ENCODE peak calls at places on chromosomes 1 and 21, in five cellular contexts. Q is PC-3, X is uterus, W is PC-9, K is neural progenitor cell. F is an unnamed sample.

GRCh38 chr21:36193200-36193599 is 36.6 kb downstream of the DOP1B start:
- DNase-seq in Q (peak; percentile 87), X (no peak), W (peak; percentile 59), K (no peak), F (no peak)

GRCh38 chr1:167594827-167595226 is 35.2 kb upstream of the RCSD1 start:
- DNase-seq in Q (no peak), X (no peak), W (no peak), K (no peak), F (no peak)

GRCh38 chr1:64392109-64392508 is 77.8 kb upstream of the CACHD1 start:
- DNase-seq in Q (no peak), X (no peak), W (no peak), K (peak; percentile 81), F (no peak)

GRCh38 chr1:58885998-58886397 is 102.2 kb upstream of the JUN start:
- DNase-seq in Q (no peak), X (no peak), W (no peak), K (no peak), F (no peak)

GRCh38 chr1:150065184-150065871 is 2.2 kb upstream of the VPS45 start:
- DNase-seq in Q (peak; percentile 52), X (no peak), W (no peak), K (no peak), F (no peak)

GRCh38 chr1:106957795-106958194 is 98.7 kb upstream of the PRMT6 start:
- DNase-seq in Q (peak; percentile 24), X (no peak), W (no peak), K (no peak), F (no peak)

GRCh38 chr1:30758785-30759380 is 1.3 kb upstream of the LAPTM5 start:
- DNase-seq in Q (peak; percentile 11), X (no peak), W (no peak), K (no peak), F (no peak)

GRCh38 chr1:67314696-67315095 is 7.0 kb downstream of the IL12RB2 start:
- DNase-seq in Q (peak; percentile 53), X (no peak), W (no peak), K (no peak), F (no peak)

GRCh38 chr21:28768753-28769152 is 223.9 kb downstream of the LTN1 start:
- DNase-seq in Q (no peak), X (no peak), W (no peak), K (no peak), F (no peak)

GRCh38 chr21:46172863-46173528 is 11.3 kb downstream of the SPATC1L start:
- DNase-seq in Q (no peak), X (peak; percentile 7), W (no peak), K (no peak), F (peak; percentile 58)

GRCh38 chr1:60133848-60134247 is 60.3 kb upstream of the C1orf87 start:
- DNase-seq in Q (no peak), X (no peak), W (no peak), K (no peak), F (no peak)

GRCh38 chr1:241990040-241990439 is 8.9 kb downstream of the MAP1LC3C start:
- DNase-seq in Q (peak; percentile 97), X (peak; percentile 79), W (peak; percentile 89), K (no peak), F (peak; percentile 81)

GRCh38 chr1:167720965-167721616 is 691 bp upstream of the MPZL1 start:
- DNase-seq in Q (peak; percentile 68), X (no peak), W (peak; percentile 34), K (peak; percentile 35), F (no peak)

GRCh38 chr21:36047139-36047538 is 13.2 kb downstream of the SETD4 start:
- DNase-seq in Q (no peak), X (no peak), W (no peak), K (no peak), F (no peak)

DNA sequence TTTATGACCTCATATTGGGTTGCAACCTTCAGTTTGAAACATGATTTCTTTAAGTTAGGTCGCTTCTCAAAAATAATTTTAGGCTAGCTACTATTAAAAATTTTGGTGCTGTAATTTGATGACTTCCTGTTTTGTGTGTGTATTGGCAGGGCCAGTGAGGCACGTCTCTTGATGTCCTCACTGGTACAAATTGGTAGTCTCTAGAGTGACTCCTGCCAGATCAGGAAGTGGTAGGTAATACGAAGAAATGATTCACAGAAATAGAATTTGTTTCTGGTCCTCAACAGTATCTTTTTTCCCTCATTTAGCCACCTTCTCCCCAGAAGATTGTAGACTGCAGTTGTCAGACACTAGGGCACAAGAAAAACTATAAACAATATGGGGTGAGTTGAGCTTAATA is 120.9 kb upstream of the KIAA1614 start:
- DNase-seq in Q (peak; percentile 67), X (no peak), W (no peak), K (no peak), F (no peak)
- H3K27ac ChIP-seq in Q (peak overlapping the region; percentile 16), X (no peak overlapping the region), W (no peak overlapping the region), K (no peak overlapping the region), F (no peak overlapping the region)

GRCh38 chr1:85060038-85060437 is 11.7 kb upstream of the MCOLN3 start:
- DNase-seq in Q (no peak), X (no peak), W (no peak), K (no peak), F (no peak)

GRCh38 chr1:85065550-85065949 is 17.2 kb upstream of the MCOLN3 start:
- DNase-seq in Q (no peak), X (no peak), W (no peak), K (no peak), F (no peak)

GRCh38 chr1:85059563-85059962 is 11.3 kb upstream of the MCOLN3 start:
- DNase-seq in Q (no peak), X (no peak), W (no peak), K (no peak), F (no peak)

GRCh38 chr1:85061711-85062424 is 13.6 kb upstream of the MCOLN3 start:
- DNase-seq in Q (peak; percentile 93), X (peak; percentile 96), W (peak; percentile 88), K (peak; percentile 97), F (peak; percentile 79)

GRCh38 chr1:85062425-85063026 is 14.2 kb upstream of the MCOLN3 start:
- DNase-seq in Q (no peak), X (no peak), W (no peak), K (no peak), F (no peak)
- H3K4me3 ChIP-seq in Q (peak overlapping the region; percentile 70), X (peak overlapping the region; percentile 50), W (peak overlapping the region; percentile 61), K (peak overlapping the region; percentile 61), F (peak overlapping the region; percentile 36)

GRCh38 chr1:23470282-23471070 is 13.5 kb downstream of the ASAP3 start:
- DNase-seq in Q (no peak), X (peak; percentile 46), W (peak; percentile 19), K (no peak), F (no peak)

GRCh38 chr1:23469372-23469982 is 14.5 kb downstream of the ASAP3 start:
- DNase-seq in Q (no peak), X (no peak), W (no peak), K (no peak), F (no peak)

GRCh38 chr1:23463286-23463685 is 20.7 kb downstream of the ASAP3 start:
- DNase-seq in Q (no peak), X (no peak), W (no peak), K (no peak), F (no peak)

GRCh38 chr1:23462766-23463165 is 21.2 kb downstream of the ASAP3 start:
- DNase-seq in Q (no peak), X (no peak), W (no peak), K (no peak), F (no peak)

DNA sequence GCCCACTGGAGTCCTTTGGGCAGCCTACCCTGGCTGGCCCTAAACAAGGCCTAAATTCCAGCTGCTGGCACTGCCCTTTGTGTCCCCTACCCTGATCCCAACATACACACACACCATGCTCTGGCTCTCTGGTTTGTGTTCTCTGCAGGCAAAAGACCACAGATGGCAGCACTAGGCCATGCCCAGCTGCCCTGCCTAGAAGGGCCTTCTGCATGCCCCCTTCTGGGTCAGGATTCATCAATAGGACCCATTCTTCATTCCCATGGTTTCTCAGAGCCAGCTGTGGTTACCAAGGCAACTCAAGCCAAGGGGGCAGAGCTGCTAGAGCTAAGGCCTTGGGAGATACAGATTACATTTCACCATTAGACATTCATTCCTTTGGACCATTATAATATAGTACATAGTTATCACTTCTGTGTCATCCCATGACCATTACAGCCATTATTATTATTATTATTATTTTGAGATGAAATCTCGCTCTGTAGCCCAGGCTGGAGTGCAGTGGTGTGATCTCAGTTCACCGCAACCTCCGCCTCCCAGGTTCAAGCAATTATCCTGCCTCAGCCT is 17.5 kb downstream of the ASAP3 start:
- DNase-seq in Q (no peak), X (no peak), W (no peak), K (no peak), F (no peak)
- H3K27ac ChIP-seq in Q (no peak overlapping the region), X (no peak overlapping the region), W (no peak overlapping the region), K (no peak overlapping the region), F (no peak overlapping the region)

DNA sequence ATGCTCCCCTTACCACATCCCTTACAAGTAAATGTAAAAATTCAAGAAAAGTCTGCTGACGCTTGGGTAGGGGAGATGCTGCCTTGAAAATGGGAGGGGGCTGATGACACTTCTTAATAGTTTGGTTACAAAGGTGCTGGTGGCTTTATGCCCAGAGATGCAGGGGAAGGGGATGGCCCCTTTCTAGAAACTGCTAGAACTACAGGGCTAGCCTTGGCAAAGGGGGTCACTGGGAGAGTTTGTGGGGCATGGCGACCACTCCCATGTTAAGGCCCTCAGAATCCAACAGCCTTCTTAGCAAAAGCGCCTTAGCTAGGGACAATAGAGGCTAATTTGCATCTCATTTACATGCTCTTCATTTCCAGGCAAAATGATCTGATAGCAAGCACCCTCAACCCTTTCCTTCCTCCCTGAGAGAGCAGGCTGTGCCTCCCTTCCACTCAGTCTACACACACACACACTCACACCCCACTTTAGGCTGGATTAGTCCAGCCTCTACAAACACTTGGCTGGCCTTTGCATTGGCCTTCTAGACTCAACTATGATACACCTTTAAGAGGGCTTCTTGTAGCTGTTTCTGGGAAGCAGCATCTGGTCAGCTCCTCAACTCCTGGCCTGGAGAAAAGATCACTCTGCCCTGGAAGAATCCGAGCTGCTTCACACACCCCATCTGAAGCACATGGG is 1.8 kb downstream of the SEMA6C start:
- DNase-seq in Q (no peak), X (no peak), W (no peak), K (peak; percentile 17), F (no peak)
- H3K4me3 ChIP-seq in Q (no peak overlapping the region), X (peak overlapping the region; percentile 98), W (no peak overlapping the region), K (peak overlapping the region; percentile 91), F (no peak overlapping the region)

GRCh38 chr1:114423455-114423854 is 87.5 kb downstream of the TRIM33 start:
- DNase-seq in Q (no peak), X (no peak), W (no peak), K (no peak), F (no peak)

GRCh38 chr1:114431026-114431425 is 80.0 kb downstream of the TRIM33 start:
- DNase-seq in Q (no peak), X (no peak), W (no peak), K (no peak), F (no peak)

GRCh38 chr1:114427612-114428011 is 83.4 kb downstream of the TRIM33 start:
- DNase-seq in Q (no peak), X (no peak), W (no peak), K (no peak), F (no peak)

GRCh38 chr1:114428083-114428754 is 82.8 kb downstream of the TRIM33 start:
- DNase-seq in Q (peak; percentile 38), X (no peak), W (peak; percentile 2), K (no peak), F (no peak)
- H3K27ac ChIP-seq in Q (no peak overlapping the region), X (no peak overlapping the region), W (no peak overlapping the region), K (no peak overlapping the region), F (no peak overlapping the region)

DNA sequence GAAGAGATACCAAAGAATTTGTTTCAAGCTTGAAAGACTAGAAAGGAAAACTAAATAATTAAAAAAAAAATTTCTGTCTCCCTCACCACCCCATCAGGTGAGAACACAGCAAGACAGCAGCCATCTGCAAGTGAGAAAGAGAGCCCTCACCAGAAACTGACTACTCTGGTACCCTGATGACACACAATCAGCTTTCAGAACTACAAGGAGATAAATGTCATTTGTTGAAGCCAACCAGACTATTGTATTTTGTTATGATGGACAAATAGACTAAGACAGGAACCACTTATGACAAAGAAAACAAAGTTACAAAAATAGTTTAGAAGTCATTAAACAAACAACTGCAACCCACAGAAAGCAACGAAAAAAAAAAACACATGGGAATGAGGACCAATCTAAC is 98.3 kb downstream of the FAF1 start:
- DNase-seq in Q (peak; percentile 32), X (no peak), W (no peak), K (no peak), F (no peak)
- H3K4me3 ChIP-seq in Q (no peak overlapping the region), X (no peak overlapping the region), W (no peak overlapping the region), K (no peak overlapping the region), F (no peak overlapping the region)

F was measured in RWPE2.